ENCODE peak calls at places on chromosomes 16 and 17, in five cellular contexts. E, B, A, F and L are unnamed samples.

GRCh38 chr16:86501989-86502855 is 8.1 kb upstream of the FOXF1 start:
- DNase-seq in E (no peak), B (no peak), A (no peak), F (no peak), L (no peak)

GRCh38 chr16:48462146-48462740 is 77.0 kb upstream of the SIAH1 start:
- DNase-seq in E (no peak), B (no peak), A (peak; percentile 77), F (no peak), L (no peak)

GRCh38 chr17:42133461-42134041 is 10.9 kb downstream of the HSPB9 start:
- DNase-seq in E (no peak), B (no peak), A (no peak), F (no peak), L (no peak)

GRCh38 chr17:69474171-69474831 is 59.8 kb downstream of the MAP2K6 start:
- DNase-seq in E (no peak), B (no peak), A (peak; percentile 54), F (no peak), L (no peak)

GRCh38 chr16:27303256-27304100 is 10.3 kb upstream of the IL4R start:
- DNase-seq in E (no peak), B (no peak), A (no peak), F (no peak), L (no peak)

GRCh38 chr17:33871720-33872535 is 383.2 kb upstream of the CCL2 start:
- DNase-seq in E (no peak), B (no peak), A (peak; percentile 47), F (no peak), L (peak; percentile 17)

GRCh38 chr16:22027633-22028032 is 19.7 kb downstream of the MOSMO start:
- DNase-seq in E (no peak), B (no peak), A (no peak), F (no peak), L (peak; percentile 46)

GRCh38 chr16:31471241-31471874 is 594 bp upstream of the TGFB1I1 start:
- DNase-seq in E (no peak), B (no peak), A (no peak), F (no peak), L (no peak)

GRCh38 chr16:74029122-74029805 is 267.4 kb upstream of the PSMD7 start:
- DNase-seq in E (no peak), B (no peak), A (no peak), F (no peak), L (no peak)

GRCh38 chr17:45852535-45853297 is 8.0 kb downstream of the SPPL2C start:
- DNase-seq in E (no peak), B (peak; percentile 44), A (peak; percentile 70), F (peak; percentile 62), L (peak; percentile 73)

GRCh38 chr16:53946745-53947386 is 242.9 kb downstream of the FTO start:
- DNase-seq in E (no peak), B (no peak), A (no peak), F (no peak), L (peak; percentile 92)

GRCh38 chr17:79781012-79781665 is 3.2 kb downstream of the CBX2 start:
- DNase-seq in E (no peak), B (no peak), A (no peak), F (no peak), L (no peak)

GRCh38 chr16:89639385-89639784 is 18.1 kb downstream of the CHMP1A start:
- DNase-seq in E (no peak), B (no peak), A (no peak), F (no peak), L (no peak)

GRCh38 chr17:64172510-64172909 is 42.6 kb upstream of the ERN1 start:
- DNase-seq in E (no peak), B (peak; percentile 94), A (no peak), F (no peak), L (no peak)

GRCh38 chr16:23502466-23502865 is 7.8 kb downstream of the GGA2 start:
- DNase-seq in E (no peak), B (peak; percentile 40), A (no peak), F (no peak), L (no peak)

GRCh38 chr17:27893834-27894503 is 804 bp upstream of the LYRM9 start:
- DNase-seq in E (no peak), B (no peak), A (no peak), F (no peak), L (peak; percentile 48)

GRCh38 chr17:72063756-72064461 is 56.9 kb upstream of the SOX9 start:
- DNase-seq in E (no peak), B (no peak), A (no peak), F (no peak), L (no peak)

GRCh38 chr17:17176341-17176740 is 29.8 kb downstream of the PLD6 start:
- DNase-seq in E (no peak), B (no peak), A (no peak), F (no peak), L (no peak)

GRCh38 chr16:15950167-15950854 is 895 bp downstream of the ABCC1 start:
- DNase-seq in E (no peak), B (peak; percentile 61), A (no peak), F (peak; percentile 40), L (peak; percentile 70)

GRCh38 chr16:10156111-10156510 is 26.1 kb downstream of the GRIN2A start:
- DNase-seq in E (no peak), B (no peak), A (no peak), F (no peak), L (no peak)

GRCh38 chr17:68820825-68821481 is 134.2 kb downstream of the ABCA8 start:
- DNase-seq in E (no peak), B (peak; percentile 6), A (no peak), F (peak; percentile 99), L (no peak)

GRCh38 chr16:64339052-64339770 is 782.7 kb downstream of the CDH11 start:
- DNase-seq in E (no peak), B (no peak), A (no peak), F (no peak), L (no peak)

GRCh38 chr16:56672761-56673536 is 3.3 kb downstream of the MT1H start:
- DNase-seq in E (no peak), B (no peak), A (no peak), F (no peak), L (peak; percentile 29)

GRCh38 chr16:56677474-56677873 is 4.8 kb upstream of the MT1X start:
- DNase-seq in E (no peak), B (no peak), A (no peak), F (no peak), L (no peak)

GRCh38 chr16:56673916-56674315 is 4.3 kb downstream of the MT1H start:
- DNase-seq in E (no peak), B (peak; percentile 18), A (peak; percentile 54), F (peak; percentile 47), L (no peak)

GRCh38 chr16:56679078-56679730 is 3.1 kb upstream of the MT1X start:
- DNase-seq in E (no peak), B (no peak), A (no peak), F (no peak), L (no peak)

GRCh38 chr16:56675685-56676210 is 6.1 kb downstream of the MT1H start:
- DNase-seq in E (no peak), B (no peak), A (no peak), F (no peak), L (no peak)
- TF ChIP-seq MAX in E (no peak), B (no peak), A (no peak), F (no peak), L (no peak)

GRCh38 chr17:37322826-37323561 is 52.8 kb upstream of the C17orf78 start:
- DNase-seq in E (no peak), B (no peak), A (no peak), F (no peak), L (no peak)
- TF ChIP-seq POLR2A in E (no peak), B (no peak), A (no peak), F (no peak), L (no peak)

GRCh38 chr17:32523017-32523680 is 36.4 kb downstream of the CDK5R1 start:
- DNase-seq in E (peak; percentile 100), B (no peak), A (no peak), F (no peak), L (no peak)

GRCh38 chr17:32528825-32529224 is 42.0 kb downstream of the CDK5R1 start:
- DNase-seq in E (no peak), B (no peak), A (no peak), F (no peak), L (no peak)

GRCh38 chr17:32523827-32524552 is 37.2 kb downstream of the CDK5R1 start:
- DNase-seq in E (peak; percentile 97), B (no peak), A (no peak), F (no peak), L (no peak)

GRCh38 chr17:32527146-32527545 is 40.4 kb downstream of the CDK5R1 start:
- DNase-seq in E (no peak), B (no peak), A (no peak), F (no peak), L (no peak)

DNA sequence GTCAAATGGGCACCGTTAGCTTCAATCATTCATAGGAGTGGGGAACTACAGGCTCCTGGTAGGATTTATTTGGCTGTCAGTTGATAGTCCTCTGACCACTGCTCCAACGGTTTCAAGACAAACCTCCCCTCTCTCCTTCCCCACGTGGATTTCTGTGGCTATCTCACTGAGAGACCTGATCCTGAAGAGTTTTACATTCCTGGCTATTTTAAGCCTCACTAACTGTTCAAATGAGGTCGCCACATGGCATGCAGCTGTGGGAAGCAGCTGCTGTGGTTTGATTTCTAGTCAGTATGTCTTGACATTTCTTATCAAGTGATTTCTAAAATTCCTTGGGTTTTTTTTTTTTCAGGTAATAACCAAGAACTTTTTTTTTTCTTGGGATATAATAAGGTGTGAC is 38.3 kb downstream of the CDK5R1 start:
- DNase-seq in E (no peak), B (no peak), A (no peak), F (no peak), L (no peak)
- TF ChIP-seq MYC in E (no peak), B (no peak), A (no peak), F (no peak), L (no peak)

GRCh38 chr16:71626858-71627213 is 852 bp downstream of the MARVELD3 start:
- DNase-seq in E (no peak), B (no peak), A (no peak), F (no peak), L (no peak)

GRCh38 chr16:71628810-71629209 is 2.8 kb downstream of the MARVELD3 start:
- DNase-seq in E (no peak), B (peak; percentile 54), A (no peak), F (no peak), L (peak; percentile 15)

GRCh38 chr16:71625113-71625850 is 702 bp upstream of the MARVELD3 start:
- DNase-seq in E (no peak), B (no peak), A (no peak), F (no peak), L (no peak)

GRCh38 chr16:71627631-71628236 is 1.8 kb downstream of the MARVELD3 start:
- DNase-seq in E (no peak), B (no peak), A (no peak), F (no peak), L (no peak)

DNA sequence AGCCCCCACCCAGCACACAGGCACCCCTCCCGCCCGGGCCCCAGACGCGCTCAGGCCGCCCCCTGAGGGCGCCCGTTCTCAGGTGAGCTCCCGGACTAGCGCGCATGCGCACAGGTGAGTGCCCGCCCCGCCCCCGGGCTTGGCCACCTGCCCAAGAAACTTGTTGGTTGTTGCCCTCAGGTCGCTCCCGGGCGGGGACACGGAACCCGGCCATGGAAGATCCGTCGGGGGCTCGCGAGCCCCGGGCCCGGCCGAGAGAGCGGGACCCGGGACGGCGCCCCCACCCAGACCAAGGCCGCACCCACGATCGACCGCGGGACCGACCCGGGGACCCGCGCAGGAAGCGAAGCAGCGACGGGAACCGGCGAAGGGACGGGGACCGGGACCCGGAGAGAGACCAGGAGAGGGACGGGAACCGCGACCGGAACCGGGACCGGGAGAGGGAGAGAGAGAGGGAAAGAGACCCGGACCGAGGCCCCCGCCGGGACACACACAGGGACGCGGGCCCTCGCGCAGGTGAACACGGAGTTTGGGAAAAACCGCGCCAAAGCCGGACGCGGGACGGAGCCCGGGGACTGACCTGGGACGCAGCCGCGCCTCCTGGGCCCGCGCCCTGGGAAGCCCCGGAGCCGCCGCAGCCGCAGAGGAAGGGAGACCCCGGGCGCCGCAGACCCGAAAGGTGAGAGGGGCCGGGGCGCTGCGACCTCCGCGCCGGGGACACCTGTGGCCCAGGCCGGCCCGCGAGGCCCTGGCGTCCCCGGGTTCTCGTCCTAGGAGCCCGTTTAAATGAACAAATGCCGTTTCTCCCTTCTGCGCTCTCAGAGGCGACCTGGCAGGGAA is at the start of gene MARVELD3:
- DNase-seq in E (no peak), B (no peak), A (no peak), F (peak; percentile 46), L (no peak)
- TF ChIP-seq MAX in E (no peak), B (no peak), A (no peak), F (peak; percentile 59), L (no peak)